ENCODE peak calls at places on chromosome 2, in nine cellular contexts. N is HFFc6; L is foreskin fibroblast; J is CD8-positive, alpha-beta T cell; T is A673; D is activated B cell treated with CpG ODN at 0.5 μM for 24 hours; U is PC-9; I is left ventricle myocardium inferior; C is fibroblast of the aortic adventitia. B is an unnamed sample.

GRCh38 chr2:79026061-79026460 is 559 bp downstream of the REG3G start:
- DNase-seq in N (no peak), L (no peak), J (no peak), T (no peak), D (no peak), U (no peak), I (no peak), C (no peak), B (no peak)

GRCh38 chr2:228334173-228334572 is 152.7 kb upstream of the SPHKAP start:
- DNase-seq in N (no peak), L (no peak), J (no peak), T (no peak), D (no peak), U (no peak), I (no peak), C (no peak), B (no peak)

GRCh38 chr2:138079976-138080375 is 115.7 kb downstream of the HNMT start:
- DNase-seq in N (no peak), L (peak), J (no peak), T (no peak), D (no peak), U (no peak), I (no peak), C (no peak), B (no peak)

GRCh38 chr2:179642462-179642861 is 218.9 kb downstream of the ZNF385B start:
- DNase-seq in N (no peak), L (no peak), J (no peak), T (no peak), D (no peak), U (no peak), I (no peak), C (no peak), B (no peak)

GRCh38 chr2:27885246-27885645 is 4.9 kb downstream of the RBKS start:
- DNase-seq in N (no peak), L (peak), J (no peak), T (peak), D (no peak), U (no peak), I (no peak), C (no peak), B (no peak)

GRCh38 chr2:54728669-54729120 is 5.2 kb downstream of the EML6 start:
- DNase-seq in N (peak), L (peak), J (no peak), T (no peak), D (no peak), U (peak), I (no peak), C (peak), B (no peak)

GRCh38 chr2:230075988-230076631 is 7.4 kb upstream of the SLC16A14 start:
- DNase-seq in N (no peak), L (peak), J (no peak), T (peak), D (no peak), U (no peak), I (no peak), C (peak), B (no peak)

GRCh38 chr2:156327835-156328401 is 4.6 kb downstream of the NR4A2 start:
- DNase-seq in N (no peak), L (no peak), J (no peak), T (no peak), D (no peak), U (no peak), I (no peak), C (no peak), B (no peak)

GRCh38 chr2:8303322-8303832 is 378.5 kb upstream of the ID2 start:
- DNase-seq in N (no peak), L (no peak), J (peak), T (no peak), D (peak), U (no peak), I (peak), C (no peak), B (no peak)

GRCh38 chr2:126952216-126952615 is 53.5 kb downstream of the TEX51 start:
- DNase-seq in N (no peak), L (no peak), J (no peak), T (no peak), D (no peak), U (no peak), I (no peak), C (no peak), B (no peak)

GRCh38 chr2:231597014-231597611 is 4.4 kb downstream of the TEX44 start:
- DNase-seq in N (no peak), L (peak), J (no peak), T (no peak), D (no peak), U (no peak), I (peak), C (peak), B (peak)

GRCh38 chr2:54866868-54867267 is 143.4 kb downstream of the EML6 start:
- DNase-seq in N (no peak), L (no peak), J (no peak), T (no peak), D (peak), U (no peak), I (no peak), C (no peak), B (no peak)

DNA sequence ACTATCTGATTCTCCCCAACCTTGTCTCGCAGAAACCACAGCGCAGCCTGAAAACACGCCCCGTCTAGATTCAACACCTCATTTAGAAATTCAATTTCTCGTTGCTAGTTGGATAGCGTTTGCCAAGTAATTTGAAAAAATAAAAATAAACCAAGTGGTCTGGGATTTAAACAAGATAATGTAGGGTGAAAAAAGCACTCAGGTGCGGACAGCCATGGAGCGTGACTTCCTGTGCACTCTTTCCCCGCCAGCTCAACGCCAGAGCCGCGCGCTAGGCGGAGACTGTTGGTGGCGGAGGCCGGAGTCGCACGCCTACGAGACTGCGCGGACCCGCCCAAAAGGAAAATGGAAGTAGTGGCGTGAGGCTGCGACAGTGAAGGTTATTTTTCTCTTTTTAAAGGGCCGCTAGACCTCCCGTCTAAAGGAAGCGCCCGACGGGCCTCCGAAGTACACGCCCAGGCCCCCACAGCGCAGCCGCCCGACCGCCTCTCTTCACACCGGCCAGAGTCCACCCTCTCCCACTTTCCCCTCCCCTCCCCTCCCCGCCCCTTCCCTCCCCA is 584 bp upstream of the CCNT2 start:
- DNase-seq in N (no peak), L (no peak), J (peak), T (no peak), D (peak), U (no peak), I (no peak), C (no peak), B (no peak)
- TF ChIP-seq CTCF in N (peak), L (peak), J (no peak), T (peak), D (no peak), U (peak), I (peak), C (peak), B (no peak)

DNA sequence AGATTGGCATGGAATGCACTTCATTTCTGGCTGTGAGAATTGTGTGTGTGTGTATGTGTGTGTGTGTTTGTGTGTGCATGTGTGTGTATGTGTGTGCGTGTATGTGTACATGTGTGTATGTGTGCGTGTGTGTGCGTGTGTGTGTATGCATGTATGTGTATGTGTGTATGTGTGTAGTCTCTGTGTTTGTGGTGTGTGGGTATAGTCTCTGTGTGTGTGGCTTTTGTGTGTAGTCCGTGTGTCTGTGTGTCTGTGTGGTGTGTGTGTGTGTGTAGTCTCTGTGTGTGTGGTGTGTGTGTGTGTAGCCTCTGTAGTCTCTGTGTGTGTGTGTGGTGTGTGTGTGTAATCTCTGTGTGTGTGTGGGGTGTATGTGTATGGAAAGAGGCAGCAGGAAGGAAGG is 247.3 kb upstream of the SOX11 start:
- DNase-seq in N (no peak), L (no peak), J (no peak), T (no peak), D (no peak), U (no peak), I (no peak), C (no peak), B (no peak)
- TF ChIP-seq CTCF in N (no peak), L (no peak), J (no peak), T (no peak), D (no peak), U (no peak), I (no peak), C (no peak), B (no peak)

DNA sequence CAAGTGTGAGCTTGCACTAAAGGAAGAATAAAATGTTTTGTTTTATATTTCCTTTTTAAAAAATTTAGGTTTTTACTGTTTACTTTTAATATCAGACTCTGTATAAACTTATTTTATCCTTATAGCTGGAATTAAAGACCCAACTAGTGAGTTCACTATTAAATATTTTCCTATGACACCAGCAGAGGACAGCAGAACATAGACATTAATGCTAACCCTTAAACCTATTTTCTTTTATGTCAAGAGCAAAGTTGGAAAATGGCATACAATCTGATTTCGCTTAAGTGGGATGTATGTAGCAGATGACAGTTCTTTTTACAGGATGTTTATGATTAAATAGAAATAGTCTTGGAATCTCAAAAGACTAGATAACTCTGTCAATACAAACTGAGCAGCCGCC is 188.2 kb upstream of the XIRP2 start:
- DNase-seq in N (no peak), L (peak), J (no peak), T (peak), D (no peak), U (no peak), I (no peak), C (peak), B (no peak)
- TF ChIP-seq CTCF in N (no peak), L (no peak), J (peak), T (peak), D (no peak), U (no peak), I (peak), C (no peak), B (no peak)

DNA sequence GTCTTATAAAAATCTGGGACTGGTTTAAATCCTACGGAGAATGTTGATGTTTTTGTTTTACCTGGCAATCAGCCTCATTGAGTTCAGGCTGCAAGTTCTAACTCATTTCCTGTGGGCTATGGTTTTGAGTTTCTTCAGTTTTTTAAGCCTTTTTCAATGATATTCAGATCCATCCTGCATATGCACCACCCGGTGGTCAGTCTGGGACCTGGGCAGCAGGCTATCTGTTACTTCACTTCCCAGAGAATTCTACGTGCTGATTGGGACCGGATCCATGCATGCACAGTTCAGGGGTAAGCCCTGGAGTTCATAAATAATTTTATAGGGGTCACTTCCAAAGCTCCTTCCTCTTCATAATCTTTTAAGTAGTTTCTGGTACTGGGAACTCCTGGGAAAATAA is 339.2 kb upstream of the HNRNPA3 start:
- DNase-seq in N (no peak), L (no peak), J (no peak), T (no peak), D (no peak), U (no peak), I (no peak), C (peak), B (no peak)
- TF ChIP-seq CTCF in N (no peak), L (no peak), J (no peak), T (peak), D (no peak), U (no peak), I (no peak), C (peak), B (no peak)

GRCh38 chr2:191363267-191363666 is 118.1 kb downstream of the MYO1B start:
- DNase-seq in N (no peak), L (no peak), J (no peak), T (no peak), D (no peak), U (no peak), I (no peak), C (no peak), B (no peak)
- TF ChIP-seq CTCF in N (no peak), L (no peak), J (no peak), T (no peak), D (no peak), U (no peak), I (no peak), C (no peak), B (no peak)

GRCh38 chr2:64337314-64337713 is 116.6 kb upstream of the LGALSL start:
- DNase-seq in N (no peak), L (no peak), J (no peak), T (no peak), D (no peak), U (no peak), I (no peak), C (no peak), B (no peak)
- TF ChIP-seq CTCF in N (no peak), L (no peak), J (no peak), T (no peak), D (no peak), U (no peak), I (no peak), C (no peak), B (no peak)

GRCh38 chr2:233449071-233449901 is 95.0 kb downstream of the DGKD start:
- DNase-seq in N (peak), L (peak), J (no peak), T (peak), D (no peak), U (no peak), I (no peak), C (peak), B (peak)
- TF ChIP-seq CTCF in N (peak), L (peak), J (no peak), T (peak), D (no peak), U (peak), I (peak), C (peak), B (peak)

GRCh38 chr2:130765464-130765863 is 10.1 kb downstream of the AMER3 start:
- DNase-seq in N (no peak), L (no peak), J (no peak), T (no peak), D (no peak), U (no peak), I (no peak), C (no peak), B (no peak)

GRCh38 chr2:130766037-130766436 is 10.7 kb downstream of the AMER3 start:
- DNase-seq in N (no peak), L (no peak), J (no peak), T (no peak), D (no peak), U (no peak), I (no peak), C (no peak), B (no peak)

GRCh38 chr2:130766711-130767407 is 11.5 kb downstream of the AMER3 start:
- DNase-seq in N (no peak), L (no peak), J (no peak), T (no peak), D (no peak), U (no peak), I (no peak), C (no peak), B (no peak)

GRCh38 chr2:130768191-130768855 is 13.0 kb downstream of the AMER3 start:
- DNase-seq in N (no peak), L (no peak), J (no peak), T (no peak), D (no peak), U (no peak), I (no peak), C (no peak), B (no peak)

DNA sequence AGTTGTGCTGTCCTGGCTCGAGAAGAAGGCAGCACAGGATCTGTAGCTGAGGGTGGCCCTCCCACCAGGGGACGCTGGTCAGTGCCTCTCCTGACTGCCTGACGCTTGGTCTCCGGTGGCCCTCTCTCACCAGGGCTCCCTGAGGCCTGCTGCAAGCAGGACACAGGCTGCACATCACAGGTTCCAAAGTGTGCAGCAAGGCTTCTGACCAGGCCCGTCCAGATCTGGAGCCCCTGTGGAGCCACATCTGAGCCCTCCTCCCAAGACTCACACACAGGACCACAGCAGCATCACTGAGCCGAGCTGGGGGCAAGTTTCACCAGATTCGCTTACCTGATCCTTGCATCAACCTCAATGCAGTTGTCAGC is 12.1 kb downstream of the AMER3 start:
- DNase-seq in N (no peak), L (no peak), J (no peak), T (no peak), D (no peak), U (no peak), I (no peak), C (no peak), B (no peak)
- TF ChIP-seq CTCF in N (no peak), L (no peak), J (no peak), T (no peak), D (no peak), U (no peak), I (no peak), C (no peak), B (no peak)

DNA sequence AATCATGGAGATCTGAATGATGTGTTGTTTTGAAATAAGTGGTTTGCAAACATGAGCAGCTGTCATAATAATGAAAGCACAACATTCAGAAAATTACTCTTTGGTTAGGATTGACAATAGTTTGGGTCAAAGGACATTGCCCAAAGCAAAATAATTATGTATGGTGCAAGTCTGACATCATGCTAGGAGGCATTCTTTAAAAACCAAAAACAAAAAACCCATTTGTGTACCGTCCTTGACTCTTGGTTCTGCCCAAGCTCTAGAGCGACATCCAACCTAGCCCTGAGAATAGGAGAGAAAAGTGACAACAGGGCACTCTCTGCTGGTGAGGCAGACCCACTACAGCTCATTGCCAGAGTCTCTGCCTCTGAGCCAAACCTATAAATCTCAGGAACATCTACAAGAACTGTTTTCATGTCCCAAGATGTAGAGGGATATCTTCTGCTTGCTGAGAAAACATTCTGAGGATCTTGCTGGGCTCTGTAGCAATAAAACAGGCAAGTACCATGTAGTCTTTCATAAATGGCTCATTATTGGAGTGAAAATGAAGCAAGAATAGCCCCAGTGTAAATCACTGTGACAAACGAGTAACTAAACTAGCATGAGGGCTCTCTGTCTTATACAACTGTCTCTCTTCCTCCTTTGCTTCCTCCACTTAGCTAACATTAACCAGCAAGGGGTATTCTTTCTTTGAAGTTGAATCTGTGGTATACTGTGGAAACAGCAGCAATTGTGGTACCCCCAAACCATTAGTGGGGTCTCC is 266.8 kb upstream of the CXCR4 start:
- DNase-seq in N (peak), L (no peak), J (no peak), T (peak), D (no peak), U (no peak), I (no peak), C (peak), B (peak)
- TF ChIP-seq CTCF in N (peak), L (no peak), J (peak), T (peak), D (peak), U (peak), I (peak), C (peak), B (peak)

GRCh38 chr2:47277987-47278386 is 122.9 kb upstream of the STPG4 start:
- DNase-seq in N (no peak), L (no peak), J (no peak), T (no peak), D (no peak), U (no peak), I (no peak), C (no peak), B (no peak)
- TF ChIP-seq CTCF in N (no peak), L (no peak), J (no peak), T (no peak), D (no peak), U (no peak), I (no peak), C (no peak), B (no peak)

B was measured in upper lobe of left lung.